ENCODE peak calls at places on chromosomes 3 and 15, in six cellular contexts. T is GM12878, Z is H1, G is K562, M is GM12891, F is HepG2. R is an unnamed sample.
A peak's percentile ranks its signal among the peaks of the same experiment; 100 is the strongest.

GRCh38 chr3:14524311-14524711 is 15.8 kb downstream of the GRIP2 start:
- DNase-seq in T (no peak), M (no peak), Z (no peak), G (no peak), F (no peak), R (no peak)

GRCh38 chr3:107740992-107741896 is 218.5 kb downstream of the BBX start:
- DNase-seq in M (no peak), G (no peak), T (no peak), Z (no peak), F (peak; percentile 8), R (no peak)

GRCh38 chr3:196192036-196193001 is 18.9 kb downstream of the ZDHHC19 start:
- DNase-seq in Z (no peak), M (no peak), F (peak; percentile 35), T (peak; percentile 74), G (no peak), R (no peak)

GRCh38 chr3:177427096-177427495 is 229.8 kb upstream of the TBL1XR1 start:
- DNase-seq in Z (no peak), G (no peak), F (no peak), T (peak; percentile 84), M (no peak), R (peak; percentile 38)

GRCh38 chr3:33360136-33360825 is 79.9 kb downstream of the UBP1 start:
- DNase-seq in Z (no peak), F (peak; percentile 41), G (no peak), M (no peak), T (no peak), R (no peak)

GRCh38 chr3:177464392-177465225 is 267.3 kb upstream of the TBL1XR1 start:
- DNase-seq in G (no peak), F (no peak), T (no peak), M (no peak), Z (no peak), R (no peak)

GRCh38 chr3:8517490-8517889 is 15.9 kb downstream of the LMCD1 start:
- DNase-seq in G (no peak), T (no peak), F (no peak), M (no peak), Z (no peak), R (no peak)

GRCh38 chr3:166527325-166527724 is 690.1 kb upstream of the BCHE start:
- DNase-seq in M (no peak), F (no peak), T (no peak), Z (no peak), G (no peak), R (no peak)

GRCh38 chr3:65635661-65636060 is 403.1 kb downstream of the MAGI1 start:
- DNase-seq in G (no peak), F (no peak), M (no peak), T (no peak), Z (no peak), R (no peak)

GRCh38 chr3:104856743-104857142 is 510.0 kb upstream of the ALCAM start:
- DNase-seq in Z (no peak), T (no peak), G (no peak), M (no peak), F (no peak), R (no peak)

GRCh38 chr3:50171540-50172301 is 16.6 kb downstream of the SEMA3F start:
- DNase-seq in F (peak; percentile 94), T (no peak), M (no peak), G (no peak), Z (no peak), R (no peak)

GRCh38 chr3:4805662-4806061 is 173.6 kb upstream of the BHLHE40 start:
- DNase-seq in G (no peak), M (no peak), F (no peak), T (no peak), Z (no peak), R (no peak)

GRCh38 chr3:4809970-4810369 is 169.3 kb upstream of the BHLHE40 start:
- DNase-seq in Z (no peak), T (no peak), F (no peak), G (no peak), M (no peak), R (no peak)

GRCh38 chr3:4806535-4807108 is 172.6 kb upstream of the BHLHE40 start:
- DNase-seq in F (no peak), M (no peak), T (no peak), Z (no peak), G (peak; percentile 60), R (no peak)

GRCh38 chr3:4808637-4809036 is 170.6 kb upstream of the BHLHE40 start:
- DNase-seq in G (no peak), M (no peak), F (no peak), Z (no peak), T (no peak), R (no peak)

GRCh38 chr3:4807381-4808280 is 171.6 kb upstream of the BHLHE40 start:
- DNase-seq in M (no peak), Z (no peak), G (no peak), F (no peak), T (no peak), R (no peak)
- TF ChIP-seq TAF1 in M (no peak), Z (no peak), G (no peak), F (no peak), T (no peak), R (no peak)

GRCh38 chr15:64685230-64685886 is 90.0 kb downstream of the RBPMS2 start:
- DNase-seq in G (no peak), T (no peak), F (no peak), M (no peak), Z (no peak), R (no peak)

GRCh38 chr15:64683378-64683777 is 92.0 kb downstream of the RBPMS2 start:
- DNase-seq in G (no peak), T (no peak), F (no peak), Z (no peak), M (no peak), R (no peak)

GRCh38 chr15:64678126-64678819 is 97.1 kb downstream of the RBPMS2 start:
- DNase-seq in G (no peak), T (no peak), M (no peak), F (no peak), Z (no peak), R (no peak)

GRCh38 chr15:64682255-64682654 is 93.1 kb downstream of the RBPMS2 start:
- DNase-seq in F (no peak), G (no peak), M (no peak), T (no peak), Z (no peak), R (no peak)

DNA sequence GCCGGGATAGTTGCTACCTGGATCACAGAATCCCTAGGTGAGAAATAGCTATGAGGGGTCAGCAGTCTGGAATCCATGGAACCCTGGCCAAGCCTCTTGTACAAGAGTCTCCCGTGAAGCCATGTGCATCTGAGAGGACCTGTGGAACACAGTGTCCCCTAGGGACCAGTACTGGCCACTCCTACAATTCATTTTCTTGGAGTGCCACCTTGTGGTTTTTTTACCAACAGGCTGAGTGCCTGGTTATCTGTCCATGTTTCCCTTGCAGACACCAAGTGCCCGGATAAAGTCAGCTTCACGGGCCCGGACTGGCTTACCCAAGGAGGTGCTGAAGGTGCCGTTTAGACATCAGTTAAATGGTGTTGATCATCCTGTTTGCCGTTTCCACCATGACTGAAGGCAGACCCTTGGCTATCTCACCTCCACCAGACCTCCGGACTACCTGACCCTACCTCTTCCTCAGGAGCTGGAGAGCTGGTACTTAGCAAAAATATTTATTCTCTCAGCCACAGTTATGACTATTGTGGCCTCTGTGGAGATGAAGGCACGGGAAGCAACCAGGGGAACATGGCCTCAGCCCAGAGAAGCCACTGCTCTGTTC is 93.9 kb downstream of the RBPMS2 start:
- DNase-seq in T (no peak), M (peak; percentile 34), F (peak; percentile 72), G (peak; percentile 80), Z (no peak), R (no peak)
- TF ChIP-seq POLR2AphosphoS5 in T (no peak), M (no peak), F (no peak), G (no peak), Z (peak; percentile 51), R (no peak)

GRCh38 chr15:76576526-76577279 is 240.1 kb downstream of the ISL2 start:
- DNase-seq in Z (no peak), G (no peak), T (peak; percentile 21), M (no peak), F (peak; percentile 75), R (no peak)
- TF ChIP-seq POLR2A in Z (no peak), G (no peak), T (no peak), M (no peak), F (no peak), R (no peak)

GRCh38 chr3:178479446-178479845 is 56.8 kb upstream of the KCNMB2 start:
- DNase-seq in F (no peak), Z (no peak), G (no peak), T (no peak), M (no peak), R (no peak)

GRCh38 chr3:178480274-178480673 is 56.0 kb upstream of the KCNMB2 start:
- DNase-seq in M (no peak), Z (no peak), F (no peak), T (no peak), G (no peak), R (no peak)

GRCh38 chr3:178480795-178481194 is 55.4 kb upstream of the KCNMB2 start:
- DNase-seq in M (peak; percentile 28), Z (no peak), T (peak; percentile 70), G (no peak), F (no peak), R (peak; percentile 39)

GRCh38 chr3:178476886-178477285 is 59.4 kb upstream of the KCNMB2 start:
- DNase-seq in Z (no peak), F (no peak), G (no peak), T (no peak), M (no peak), R (no peak)

DNA sequence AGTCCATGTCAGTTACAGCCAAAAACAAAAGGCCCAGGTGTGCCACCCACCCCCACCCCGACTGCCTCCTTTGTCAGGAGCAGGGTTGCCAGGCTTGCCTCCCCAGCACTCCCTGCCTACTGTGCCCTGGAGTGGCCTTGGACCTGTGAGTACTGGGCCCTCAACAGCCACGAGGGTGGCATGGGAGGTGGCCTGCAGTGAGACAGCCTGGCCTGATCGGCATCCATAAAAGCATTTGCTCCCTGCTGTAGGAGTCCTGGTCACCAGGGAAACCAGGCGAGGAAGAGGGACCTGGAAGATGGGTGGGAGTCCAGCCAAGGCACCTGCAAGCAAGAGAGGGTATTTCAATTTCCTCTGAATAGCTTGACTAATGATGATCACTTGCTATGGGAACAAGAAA is 56.4 kb upstream of the KCNMB2 start:
- DNase-seq in G (no peak), F (no peak), Z (no peak), M (no peak), T (no peak), R (no peak)
- TF ChIP-seq TAF1 in G (no peak), F (no peak), Z (no peak), M (no peak), T (no peak), R (no peak)

DNA sequence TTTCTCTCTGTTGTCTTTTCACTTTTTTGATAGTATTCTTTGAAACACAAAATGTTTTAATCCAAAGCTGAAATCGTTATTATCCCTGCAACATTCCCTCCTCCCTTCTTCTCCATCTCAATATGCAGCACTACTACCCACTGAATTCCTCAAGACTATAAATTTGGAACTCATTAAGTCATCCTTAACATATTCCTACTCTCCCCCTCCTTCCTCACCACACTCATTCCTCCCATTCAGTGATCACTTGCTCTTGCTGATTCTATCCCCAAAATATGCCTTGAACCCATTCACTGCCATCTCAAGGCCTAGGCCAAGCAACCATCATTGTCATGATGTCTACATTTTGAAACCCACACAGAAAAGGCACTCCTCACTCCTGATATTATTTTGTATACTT is 2.4 kb upstream of the PIK3R4 start:
- DNase-seq in Z (no peak), T (no peak), F (no peak), G (no peak), M (no peak), R (no peak)
- TF ChIP-seq POLR2AphosphoS5 in Z (no peak), T (no peak), F (no peak), G (no peak), M (no peak), R (no peak)

GRCh38 chr3:126261037-126261436 is 80.7 kb upstream of the ALDH1L1 start:
- DNase-seq in M (no peak), T (no peak), G (no peak), F (peak; percentile 62), Z (no peak), R (no peak)
- TF ChIP-seq POLR2A in M (no peak), T (no peak), G (no peak), F (no peak), Z (no peak), R (no peak)